ENCODE peak calls at places on chromosomes 4 and X, in six cellular contexts. One of them, this sample, is unnamed.

GRCh38 chr4:103075894-103076776 is at the start of gene SLC9B2:
- DNase-seq in Peyer's patch: peak
- DNase-seq in keratinocyte: no peak
- DNase-seq in lower lobe of right lung: peak
- DNase-seq in astrocyte of the spinal cord: peak
- DNase-seq in left lung: peak
- DNase-seq in this sample: peak

GRCh38 chr4:142817442-142817841 is 28.7 kb downstream of the INPP4B start:
- DNase-seq in Peyer's patch: no peak
- DNase-seq in keratinocyte: peak
- DNase-seq in lower lobe of right lung: no peak
- DNase-seq in astrocyte of the spinal cord: peak
- DNase-seq in left lung: no peak
- DNase-seq in this sample: peak

GRCh38 chr4:85929926-85930325 is 429.9 kb downstream of the MAPK10 start:
- DNase-seq in Peyer's patch: peak
- DNase-seq in keratinocyte: no peak
- DNase-seq in lower lobe of right lung: peak
- DNase-seq in astrocyte of the spinal cord: no peak
- DNase-seq in left lung: peak
- DNase-seq in this sample: peak

GRCh38 chrX:56281789-56282188 is 49.6 kb downstream of the KLF8 start:
- DNase-seq in Peyer's patch: no peak
- DNase-seq in keratinocyte: no peak
- DNase-seq in lower lobe of right lung: no peak
- DNase-seq in astrocyte of the spinal cord: peak
- DNase-seq in left lung: no peak
- DNase-seq in this sample: peak

GRCh38 chr4:182649698-182650477 is 267.3 kb downstream of the DCTD start:
- DNase-seq in Peyer's patch: no peak
- DNase-seq in keratinocyte: no peak
- DNase-seq in lower lobe of right lung: no peak
- DNase-seq in astrocyte of the spinal cord: no peak
- DNase-seq in left lung: no peak
- DNase-seq in this sample: no peak

GRCh38 chr4:17613761-17614415 is 553 bp upstream of the MED28 start:
- DNase-seq in Peyer's patch: no peak
- DNase-seq in keratinocyte: no peak
- DNase-seq in lower lobe of right lung: no peak
- DNase-seq in astrocyte of the spinal cord: no peak
- DNase-seq in left lung: no peak
- DNase-seq in this sample: peak

GRCh38 chr4:94650690-94651089 is 107.1 kb upstream of the BMPR1B start:
- DNase-seq in Peyer's patch: no peak
- DNase-seq in keratinocyte: no peak
- DNase-seq in lower lobe of right lung: no peak
- DNase-seq in astrocyte of the spinal cord: no peak
- DNase-seq in left lung: no peak
- DNase-seq in this sample: no peak

GRCh38 chr4:176611351-176611750 is 181.4 kb downstream of the VEGFC start:
- DNase-seq in Peyer's patch: no peak
- DNase-seq in keratinocyte: no peak
- DNase-seq in lower lobe of right lung: no peak
- DNase-seq in astrocyte of the spinal cord: no peak
- DNase-seq in left lung: no peak
- DNase-seq in this sample: no peak

GRCh38 chr4:173243917-173244658 is 75.5 kb downstream of the GALNT7 start:
- DNase-seq in Peyer's patch: no peak
- DNase-seq in keratinocyte: no peak
- DNase-seq in lower lobe of right lung: no peak
- DNase-seq in astrocyte of the spinal cord: no peak
- DNase-seq in left lung: no peak
- DNase-seq in this sample: no peak

GRCh38 chr4:43458293-43458692 is 565.8 kb downstream of the GRXCR1 start:
- DNase-seq in Peyer's patch: no peak
- DNase-seq in keratinocyte: no peak
- DNase-seq in lower lobe of right lung: no peak
- DNase-seq in astrocyte of the spinal cord: no peak
- DNase-seq in left lung: no peak
- DNase-seq in this sample: no peak

GRCh38 chrX:46649421-46650260 is 76.1 kb downstream of the CHST7 start:
- DNase-seq in Peyer's patch: peak
- DNase-seq in keratinocyte: no peak
- DNase-seq in lower lobe of right lung: peak
- DNase-seq in astrocyte of the spinal cord: peak
- DNase-seq in left lung: peak
- DNase-seq in this sample: no peak

GRCh38 chr4:81914623-81915022 is 442.9 kb upstream of the RASGEF1B start:
- DNase-seq in Peyer's patch: no peak
- DNase-seq in keratinocyte: no peak
- DNase-seq in lower lobe of right lung: no peak
- DNase-seq in astrocyte of the spinal cord: no peak
- DNase-seq in left lung: no peak
- DNase-seq in this sample: no peak

DNA sequence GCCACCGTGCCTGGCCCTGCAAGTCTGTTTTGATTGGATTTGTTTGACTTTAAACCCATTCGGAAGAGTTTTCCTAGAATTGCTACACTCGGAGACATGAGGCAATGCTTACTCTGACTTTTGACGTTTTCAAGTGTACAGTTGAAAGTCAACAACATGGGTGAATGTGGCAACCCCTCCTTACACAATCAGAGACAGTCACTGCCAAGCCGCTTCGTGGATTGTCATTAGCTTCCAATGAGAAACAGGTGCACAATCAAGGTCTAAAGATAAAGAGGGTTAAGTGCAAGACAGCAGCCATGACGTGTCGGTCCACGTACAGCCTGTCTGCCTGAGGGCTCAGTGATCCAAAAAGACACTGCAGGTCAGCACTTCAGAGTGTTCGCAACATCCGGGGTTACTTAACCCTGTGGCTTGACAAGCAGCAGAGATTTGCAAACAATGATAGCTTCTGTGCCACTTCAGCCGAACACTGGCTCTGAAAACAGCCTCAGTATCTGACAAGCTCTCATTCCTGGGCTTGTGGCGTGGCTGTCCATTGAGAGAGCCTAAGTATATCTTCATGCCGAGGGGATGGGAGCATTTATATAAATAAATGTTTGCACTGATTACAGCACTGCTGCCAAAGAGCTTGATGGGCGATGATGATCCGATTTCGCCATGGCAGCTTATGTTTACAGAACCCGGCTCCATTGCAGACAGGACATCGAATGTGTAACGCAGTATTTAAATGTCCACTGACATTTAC is 180.0 kb downstream of the DHRSX start:
- DNase-seq in Peyer's patch: peak
- DNase-seq in keratinocyte: no peak
- DNase-seq in lower lobe of right lung: peak
- DNase-seq in astrocyte of the spinal cord: no peak
- DNase-seq in left lung: peak
- DNase-seq in this sample: no peak
- H3K4me3 ChIP-seq in Peyer's patch: no peak
- H3K4me3 ChIP-seq in keratinocyte: no peak
- H3K4me3 ChIP-seq in lower lobe of right lung: peak
- H3K4me3 ChIP-seq in astrocyte of the spinal cord: no peak
- H3K4me3 ChIP-seq in left lung: no peak
- H3K4me3 ChIP-seq in this sample: no peak

GRCh38 chr4:70931359-70931758 is 29.2 kb downstream of the MOB1B start:
- DNase-seq in Peyer's patch: no peak
- DNase-seq in keratinocyte: no peak
- DNase-seq in lower lobe of right lung: no peak
- DNase-seq in astrocyte of the spinal cord: no peak
- DNase-seq in left lung: no peak
- DNase-seq in this sample: no peak

GRCh38 chr4:70925899-70926635 is 23.9 kb downstream of the MOB1B start:
- DNase-seq in Peyer's patch: no peak
- DNase-seq in keratinocyte: no peak
- DNase-seq in lower lobe of right lung: no peak
- DNase-seq in astrocyte of the spinal cord: no peak
- DNase-seq in left lung: no peak
- DNase-seq in this sample: no peak

GRCh38 chr4:70932984-70933383 is 30.8 kb downstream of the MOB1B start:
- DNase-seq in Peyer's patch: no peak
- DNase-seq in keratinocyte: no peak
- DNase-seq in lower lobe of right lung: no peak
- DNase-seq in astrocyte of the spinal cord: no peak
- DNase-seq in left lung: no peak
- DNase-seq in this sample: no peak

GRCh38 chr4:70930530-70931256 is 28.5 kb downstream of the MOB1B start:
- DNase-seq in Peyer's patch: no peak
- DNase-seq in keratinocyte: no peak
- DNase-seq in lower lobe of right lung: no peak
- DNase-seq in astrocyte of the spinal cord: no peak
- DNase-seq in left lung: no peak
- DNase-seq in this sample: no peak

DNA sequence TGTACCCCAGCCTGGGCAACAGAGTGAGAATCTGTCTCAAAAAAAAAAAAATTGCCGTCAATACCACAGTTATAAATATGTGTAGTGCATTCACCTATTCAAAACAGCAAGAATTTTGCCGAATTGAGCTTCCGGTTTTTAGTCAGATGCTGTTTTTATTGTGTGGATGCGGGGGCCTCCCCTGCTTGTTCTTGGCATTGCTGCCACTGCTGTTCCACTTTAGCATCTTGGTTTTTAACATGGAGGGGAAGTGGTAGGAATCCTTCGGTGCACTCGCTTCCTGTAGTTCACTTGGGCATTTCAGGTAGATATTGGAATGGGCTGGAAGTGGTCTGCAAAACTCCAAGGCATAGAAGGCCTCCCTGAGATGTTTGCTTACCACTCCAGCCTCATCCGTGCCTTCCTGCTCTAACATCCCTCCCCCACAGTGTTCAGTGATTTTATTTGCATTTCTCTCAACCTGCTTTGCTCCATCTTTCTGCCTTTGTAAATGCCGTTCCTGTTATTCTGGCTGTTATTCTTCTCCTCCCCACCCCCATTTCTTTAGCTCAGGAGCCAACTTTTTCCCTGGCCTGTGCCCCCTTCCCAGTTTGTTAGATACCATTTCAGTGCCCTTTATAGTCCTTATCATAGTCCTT is 25.5 kb downstream of the MOB1B start:
- DNase-seq in Peyer's patch: peak
- DNase-seq in keratinocyte: no peak
- DNase-seq in lower lobe of right lung: no peak
- DNase-seq in astrocyte of the spinal cord: no peak
- DNase-seq in left lung: no peak
- DNase-seq in this sample: no peak
- TF ChIP-seq CTCF in Peyer's patch: no peak
- TF ChIP-seq CTCF in keratinocyte: no peak
- TF ChIP-seq CTCF in lower lobe of right lung: no peak
- TF ChIP-seq CTCF in astrocyte of the spinal cord: no peak
- TF ChIP-seq CTCF in left lung: no peak
- TF ChIP-seq CTCF in this sample: no peak

GRCh38 chr4:7910721-7911015 is 29.0 kb downstream of the AFAP1 start:
- DNase-seq in Peyer's patch: no peak
- DNase-seq in keratinocyte: no peak
- DNase-seq in lower lobe of right lung: no peak
- DNase-seq in astrocyte of the spinal cord: no peak
- DNase-seq in left lung: no peak
- DNase-seq in this sample: no peak
- H3K4me3 ChIP-seq in Peyer's patch: no peak
- H3K4me3 ChIP-seq in keratinocyte: no peak
- H3K4me3 ChIP-seq in lower lobe of right lung: peak
- H3K4me3 ChIP-seq in astrocyte of the spinal cord: no peak
- H3K4me3 ChIP-seq in left lung: no peak
- H3K4me3 ChIP-seq in this sample: no peak

GRCh38 chr4:128220286-128221235 is 67.1 kb downstream of the PGRMC2 start:
- DNase-seq in Peyer's patch: no peak
- DNase-seq in keratinocyte: no peak
- DNase-seq in lower lobe of right lung: no peak
- DNase-seq in astrocyte of the spinal cord: peak
- DNase-seq in left lung: no peak
- DNase-seq in this sample: peak
- TF ChIP-seq CTCF in Peyer's patch: peak
- TF ChIP-seq CTCF in keratinocyte: no peak
- TF ChIP-seq CTCF in lower lobe of right lung: peak
- TF ChIP-seq CTCF in astrocyte of the spinal cord: peak
- TF ChIP-seq CTCF in left lung: no peak
- TF ChIP-seq CTCF in this sample: peak

GRCh38 chr4:140681201-140681600 is 75.0 kb downstream of the TBC1D9 start:
- DNase-seq in Peyer's patch: no peak
- DNase-seq in keratinocyte: no peak
- DNase-seq in lower lobe of right lung: no peak
- DNase-seq in astrocyte of the spinal cord: no peak
- DNase-seq in left lung: no peak
- DNase-seq in this sample: no peak

GRCh38 chr4:140673729-140674128 is 82.5 kb downstream of the TBC1D9 start:
- DNase-seq in Peyer's patch: no peak
- DNase-seq in keratinocyte: no peak
- DNase-seq in lower lobe of right lung: no peak
- DNase-seq in astrocyte of the spinal cord: no peak
- DNase-seq in left lung: no peak
- DNase-seq in this sample: no peak

GRCh38 chr4:140672366-140672765 is 83.8 kb downstream of the TBC1D9 start:
- DNase-seq in Peyer's patch: no peak
- DNase-seq in keratinocyte: no peak
- DNase-seq in lower lobe of right lung: no peak
- DNase-seq in astrocyte of the spinal cord: no peak
- DNase-seq in left lung: no peak
- DNase-seq in this sample: no peak

DNA sequence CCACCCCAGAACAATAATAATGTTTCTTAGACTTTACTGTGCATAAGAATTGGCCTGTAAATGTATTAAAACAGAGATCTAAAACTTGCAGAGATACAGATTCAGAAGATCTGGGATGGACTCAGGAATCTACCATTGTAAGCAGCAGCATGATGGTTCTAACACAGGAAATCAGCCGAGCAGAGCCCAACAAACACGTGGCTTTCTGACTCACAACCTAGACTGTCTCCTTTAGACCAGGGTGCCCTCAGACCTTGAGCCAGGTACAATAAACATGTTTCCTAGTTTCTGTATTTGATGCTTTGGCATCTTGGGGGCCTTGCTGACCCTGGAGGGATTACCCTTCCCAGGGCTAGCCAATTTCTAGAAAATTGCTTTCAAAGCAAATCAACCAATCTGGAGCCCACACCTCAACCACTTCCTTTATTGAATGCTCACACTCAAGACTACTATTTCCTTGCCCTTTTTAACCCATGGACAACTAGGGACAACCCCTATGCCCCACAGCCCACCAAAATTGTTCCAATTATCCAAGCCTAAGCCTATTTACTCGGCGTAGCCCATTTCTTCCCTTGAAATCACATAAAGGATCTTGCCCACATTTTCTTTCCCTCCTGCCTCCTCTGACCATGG is 80.5 kb downstream of the TBC1D9 start:
- DNase-seq in Peyer's patch: no peak
- DNase-seq in keratinocyte: no peak
- DNase-seq in lower lobe of right lung: no peak
- DNase-seq in astrocyte of the spinal cord: no peak
- DNase-seq in left lung: no peak
- DNase-seq in this sample: no peak
- H3K4me3 ChIP-seq in Peyer's patch: no peak
- H3K4me3 ChIP-seq in keratinocyte: no peak
- H3K4me3 ChIP-seq in lower lobe of right lung: no peak
- H3K4me3 ChIP-seq in astrocyte of the spinal cord: no peak
- H3K4me3 ChIP-seq in left lung: no peak
- H3K4me3 ChIP-seq in this sample: no peak

GRCh38 chrX:117743469-117744251 is 372.9 kb downstream of the KLHL13 start:
- DNase-seq in Peyer's patch: peak
- DNase-seq in keratinocyte: no peak
- DNase-seq in lower lobe of right lung: no peak
- DNase-seq in astrocyte of the spinal cord: no peak
- DNase-seq in left lung: no peak
- DNase-seq in this sample: peak
- TF ChIP-seq CTCF in Peyer's patch: peak
- TF ChIP-seq CTCF in keratinocyte: peak
- TF ChIP-seq CTCF in lower lobe of right lung: no peak
- TF ChIP-seq CTCF in astrocyte of the spinal cord: no peak
- TF ChIP-seq CTCF in left lung: no peak
- TF ChIP-seq CTCF in this sample: peak

This sample was measured in mammary epithelial cell.